ENCODE peak calls at places on chromosomes 16 and 17, in eight cellular contexts. C, B, V, N, A, Y, I and F are unnamed samples.

GRCh38 chr17:82280537-82280936 is 7.0 kb upstream of the CSNK1D start:
- DNase-seq in N (no peak), V (no peak), B (no peak), I (no peak), Y (no peak), C (no peak), A (no peak), F (no peak)

GRCh38 chr17:36066365-36066945 is 2.4 kb downstream of the CCL18 start:
- DNase-seq in Y (no peak), C (no peak), N (no peak), V (no peak), B (no peak), A (no peak), I (no peak), F (no peak)

GRCh38 chr16:31092330-31092729 is 2.3 kb downstream of the VKORC1 start:
- DNase-seq in C (no peak), A (no peak), V (no peak), I (no peak), Y (peak; percentile 55), B (no peak), N (no peak), F (no peak)

GRCh38 chr16:70476272-70477020 is 22.1 kb downstream of the FCSK start:
- DNase-seq in C (no peak), V (peak; percentile 31), A (peak; percentile 67), B (peak; percentile 80), N (no peak), I (no peak), Y (peak; percentile 83), F (no peak)

GRCh38 chr17:19460695-19461094 is 49.7 kb downstream of the RNF112 start:
- DNase-seq in V (no peak), A (peak; percentile 37), C (no peak), I (no peak), B (no peak), N (no peak), Y (no peak), F (no peak)

GRCh38 chr16:26365555-26365954 is 673.8 kb downstream of the HS3ST4 start:
- DNase-seq in V (no peak), B (no peak), Y (no peak), C (no peak), N (no peak), A (no peak), I (no peak), F (no peak)

GRCh38 chr17:66925811-66926500 is 38.6 kb upstream of the CACNG4 start:
- DNase-seq in V (no peak), A (no peak), Y (no peak), C (no peak), N (no peak), I (no peak), B (no peak), F (no peak)

GRCh38 chr17:9037741-9038140 is 16.4 kb downstream of the NTN1 start:
- DNase-seq in A (no peak), Y (no peak), V (no peak), I (no peak), C (no peak), B (no peak), N (no peak), F (no peak)

GRCh38 chr17:77386502-77387192 is 245.9 kb downstream of the SEC14L1 start:
- DNase-seq in A (no peak), B (no peak), C (no peak), V (no peak), I (no peak), Y (no peak), N (no peak), F (no peak)

GRCh38 chr16:35776-36305 is 17.6 kb downstream of the POLR3K start:
- DNase-seq in B (no peak), A (no peak), C (no peak), N (no peak), I (no peak), Y (no peak), V (no peak), F (no peak)

GRCh38 chr16:24255446-24256352 is at the start of gene CACNG3:
- DNase-seq in C (peak; percentile 7), I (no peak), V (no peak), B (no peak), A (peak; percentile 30), N (no peak), Y (peak; percentile 33), F (peak; percentile 20)

GRCh38 chr17:79948406-79948917 is 87.2 kb downstream of the TBC1D16 start:
- DNase-seq in V (no peak), C (no peak), N (no peak), Y (no peak), B (no peak), A (no peak), I (no peak), F (peak; percentile 3)

GRCh38 chr16:49350265-49351103 is 23.1 kb upstream of the C16orf78 start:
- DNase-seq in C (peak; percentile 37), V (peak; percentile 65), Y (peak; percentile 34), N (no peak), A (peak; percentile 21), B (peak; percentile 27), I (peak; percentile 69), F (peak; percentile 54)

GRCh38 chr16:78563905-78564304 is 464.5 kb downstream of the WWOX start:
- DNase-seq in N (no peak), V (no peak), Y (no peak), B (peak; percentile 52), I (no peak), A (no peak), C (no peak), F (no peak)

GRCh38 chr16:87392823-87393679 is 915 bp downstream of the MAP1LC3B start:
- DNase-seq in V (peak; percentile 53), B (peak; percentile 49), I (no peak), Y (peak; percentile 47), C (no peak), N (no peak), A (peak; percentile 63), F (peak; percentile 56)

GRCh38 chr17:5422505-5422904 is 2.5 kb downstream of the RPAIN start:
- DNase-seq in N (no peak), B (no peak), V (no peak), Y (peak; percentile 83), C (no peak), I (no peak), A (no peak), F (no peak)

GRCh38 chr17:6195123-6195522 is 124.9 kb downstream of the WSCD1 start:
- DNase-seq in C (no peak), A (peak; percentile 89), Y (no peak), N (no peak), V (no peak), B (no peak), I (no peak), F (no peak)

GRCh38 chr16:89598199-89598598 is 15.2 kb upstream of the DPEP1 start:
- DNase-seq in N (no peak), A (no peak), B (no peak), Y (peak; percentile 43), V (no peak), I (no peak), C (no peak), F (no peak)

GRCh38 chr17:39939588-39940419 is 12.3 kb downstream of the LRRC3C start:
- DNase-seq in N (no peak), I (no peak), A (peak; percentile 31), C (no peak), V (no peak), B (no peak), Y (peak; percentile 98), F (peak; percentile 12)

GRCh38 chr17:27203241-27203640 is 90.7 kb upstream of the WSB1 start:
- DNase-seq in V (no peak), A (no peak), N (no peak), Y (no peak), B (no peak), I (no peak), C (no peak), F (no peak)

GRCh38 chr17:27200476-27200875 is 93.4 kb upstream of the WSB1 start:
- DNase-seq in A (no peak), V (no peak), N (no peak), Y (no peak), B (no peak), I (no peak), C (no peak), F (no peak)

GRCh38 chr17:27207073-27207511 is 86.8 kb upstream of the WSB1 start:
- DNase-seq in I (no peak), N (no peak), Y (peak; percentile 71), B (no peak), A (peak; percentile 77), C (no peak), V (no peak), F (no peak)

GRCh38 chr17:27209316-27209715 is 84.6 kb upstream of the WSB1 start:
- DNase-seq in C (no peak), V (no peak), I (no peak), Y (no peak), B (no peak), A (no peak), N (no peak), F (no peak)

GRCh38 chr17:27206447-27206846 is 87.5 kb upstream of the WSB1 start:
- DNase-seq in A (no peak), V (no peak), C (no peak), N (no peak), I (no peak), Y (no peak), B (no peak), F (no peak)
- TF ChIP-seq CTCF in A (no peak), V (no peak), C (no peak), N (no peak), I (no peak), Y (no peak), B (no peak), F (no peak)

GRCh38 chr16:15650019-15650697 is at the start of gene NDE1:
- DNase-seq in Y (peak; percentile 85), B (peak; percentile 88), A (peak; percentile 93), V (peak; percentile 94), C (peak; percentile 95), I (peak; percentile 82), N (no peak), F (peak; percentile 94)
- TF ChIP-seq POLR2A in Y (peak; percentile 68), B (peak; percentile 73), A (peak; percentile 78), V (no peak), C (peak; percentile 83), I (peak; percentile 82), N (no peak), F (peak; percentile 48)

GRCh38 chr17:31509805-31510177 is 118.3 kb downstream of the RAB11FIP4 start:
- DNase-seq in C (no peak), A (no peak), B (no peak), N (no peak), Y (no peak), V (peak; percentile 70), I (no peak), F (peak; percentile 60)

GRCh38 chr17:31510273-31511175 is 119.0 kb downstream of the RAB11FIP4 start:
- DNase-seq in V (no peak), A (no peak), Y (peak; percentile 58), I (no peak), B (peak; percentile 78), C (no peak), N (no peak), F (peak; percentile 61)

GRCh38 chr17:31506517-31506916 is 115.0 kb downstream of the RAB11FIP4 start:
- DNase-seq in I (no peak), C (no peak), A (no peak), V (no peak), Y (no peak), N (no peak), B (no peak), F (no peak)

GRCh38 chr17:31509095-31509804 is 117.8 kb downstream of the RAB11FIP4 start:
- DNase-seq in B (no peak), A (no peak), C (no peak), I (no peak), V (no peak), Y (no peak), N (no peak), F (no peak)

GRCh38 chr17:31508310-31509094 is 117.0 kb downstream of the RAB11FIP4 start:
- DNase-seq in B (no peak), A (no peak), I (no peak), Y (peak; percentile 8), N (no peak), V (peak; percentile 48), C (no peak), F (no peak)
- TF ChIP-seq CTCF in B (no peak), A (no peak), I (peak; percentile 22), Y (no peak), N (no peak), V (no peak), C (no peak), F (no peak)

GRCh38 chr17:74380086-74380958 is 13.0 kb downstream of the GPR142 start:
- DNase-seq in Y (no peak), C (peak; percentile 44), B (peak; percentile 85), I (no peak), A (no peak), N (no peak), V (peak; percentile 70), F (peak; percentile 39)
- TF ChIP-seq POLR2A in Y (no peak), C (no peak), B (no peak), I (no peak), A (no peak), N (no peak), V (no peak), F (no peak)